ENCODE peak calls at places on chromosomes 5 and 9, in four cellular contexts. K is fibroblast of the aortic adventitia, Y is tibial artery, H is epithelial cell of esophagus. R is an unnamed sample.

GRCh38 chr9:16970321-16970720 is 99.9 kb upstream of the BNC2 start:
- DNase-seq in K (peak; percentile 68), H (no peak), Y (no peak), R (no peak)

GRCh38 chr5:66826696-66827095 is 230.5 kb downstream of the MAST4 start:
- DNase-seq in K (no peak), Y (no peak), H (no peak), R (no peak)

GRCh38 chr9:105168935-105169334 is 75.5 kb upstream of the SLC44A1 start:
- DNase-seq in H (no peak), Y (no peak), K (peak; percentile 39), R (peak; percentile 17)

GRCh38 chr9:133775951-133776905 is 38.1 kb upstream of the SARDH start:
- DNase-seq in H (no peak), Y (peak; percentile 13), K (no peak), R (no peak)

GRCh38 chr9:38068616-38068865 is 486 bp downstream of the SHB start:
- DNase-seq in H (peak; percentile 64), Y (no peak), K (peak; percentile 53), R (no peak)

GRCh38 chr5:7910738-7911428 is 41.9 kb downstream of the MTRR start:
- DNase-seq in Y (no peak), K (no peak), H (no peak), R (no peak)

GRCh38 chr5:141637693-141638419 is 1.1 kb downstream of the RELL2 start:
- DNase-seq in K (peak; percentile 38), Y (peak; percentile 49), H (peak; percentile 41), R (peak; percentile 21)

GRCh38 chr9:134545213-134546211 is 96.1 kb upstream of the COL5A1 start:
- DNase-seq in Y (no peak), H (no peak), K (peak; percentile 84), R (no peak)

GRCh38 chr5:126513302-126513701 is 81.7 kb downstream of the ALDH7A1 start:
- DNase-seq in K (no peak), H (no peak), Y (no peak), R (no peak)

GRCh38 chr5:40071870-40072269 is 607.8 kb upstream of the PTGER4 start:
- DNase-seq in K (peak; percentile 78), H (peak; percentile 75), Y (no peak), R (peak; percentile 87)

GRCh38 chr5:103232393-103232999 is 26.1 kb upstream of the MACIR start:
- DNase-seq in H (peak; percentile 60), K (peak; percentile 61), Y (no peak), R (peak; percentile 47)

GRCh38 chr5:30041831-30042385 is 1151.6 kb upstream of the CDH6 start:
- DNase-seq in H (no peak), Y (no peak), K (no peak), R (no peak)

GRCh38 chr5:12675956-12676355 is 771.7 kb upstream of the CTNND2 start:
- DNase-seq in H (no peak), K (no peak), Y (no peak), R (no peak)

GRCh38 chr5:16713386-16713928 is 96.7 kb upstream of the RETREG1 start:
- DNase-seq in Y (no peak), K (peak; percentile 67), H (no peak), R (no peak)

GRCh38 chr9:4984571-4985375 is at the start of gene JAK2:
- DNase-seq in H (peak; percentile 96), Y (peak; percentile 93), K (peak; percentile 91), R (peak; percentile 90)
- TF ChIP-seq CTCF in H (peak; percentile 27), Y (peak; percentile 40), K (peak; percentile 50), R (peak; percentile 58)

DNA sequence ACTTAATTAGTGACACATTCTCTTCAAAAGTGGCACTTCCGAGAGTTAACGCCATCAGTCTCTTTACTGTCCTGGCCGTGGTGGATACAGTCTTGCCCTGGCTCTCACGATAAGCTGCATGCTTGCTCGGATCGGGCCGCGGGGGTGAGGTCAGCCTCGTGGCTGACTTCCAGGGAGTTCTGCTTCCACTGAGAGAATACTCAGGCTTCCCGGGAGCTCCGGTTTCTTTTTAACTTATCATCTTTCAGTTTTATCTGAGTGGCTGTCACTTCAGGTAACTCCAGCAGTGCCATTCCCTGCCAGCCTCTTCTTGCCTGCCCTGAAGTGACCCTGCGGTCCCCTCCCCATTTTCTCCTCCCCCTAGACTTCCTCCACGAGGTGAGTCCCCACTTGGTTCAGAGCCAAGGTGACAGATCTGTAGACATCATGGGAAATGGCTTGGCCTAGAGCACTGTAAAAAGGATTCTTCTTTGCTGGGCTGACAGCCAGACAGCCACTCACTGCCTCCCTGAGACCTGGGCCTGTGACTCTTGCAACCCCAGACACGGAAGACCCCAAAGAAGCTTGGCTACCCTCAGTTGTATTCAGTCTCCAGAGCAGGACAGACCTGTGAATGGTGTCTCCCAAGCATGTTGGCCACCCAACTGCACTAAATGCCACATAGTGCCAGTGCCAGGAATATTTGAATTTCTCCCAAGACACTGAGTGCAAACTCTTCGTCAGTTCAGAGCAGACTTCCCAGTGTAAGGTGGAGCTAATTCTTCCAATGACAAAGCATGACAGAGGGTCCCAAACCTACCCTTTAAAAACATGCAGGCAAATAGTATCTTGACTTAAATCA is 95.1 kb downstream of the DAPK1 start:
- DNase-seq in H (no peak), Y (peak; percentile 31), K (peak; percentile 79), R (peak; percentile 23)
- H3K4me3 ChIP-seq in H (no peak overlapping the region), Y (no peak overlapping the region), K (peak overlapping the region; percentile 31), R (no peak overlapping the region)

GRCh38 chr9:87549774-87550173 is 52.1 kb downstream of the DAPK1 start:
- DNase-seq in H (no peak), K (no peak), Y (no peak), R (no peak)

GRCh38 chr9:87548159-87548558 is 50.5 kb downstream of the DAPK1 start:
- DNase-seq in Y (no peak), K (no peak), H (no peak), R (no peak)

GRCh38 chr9:87545858-87546257 is 48.2 kb downstream of the DAPK1 start:
- DNase-seq in K (peak; percentile 49), H (no peak), Y (no peak), R (no peak)

GRCh38 chr9:87546704-87547103 is 49.0 kb downstream of the DAPK1 start:
- DNase-seq in H (peak; percentile 45), K (peak; percentile 36), Y (no peak), R (peak; percentile 22)

DNA sequence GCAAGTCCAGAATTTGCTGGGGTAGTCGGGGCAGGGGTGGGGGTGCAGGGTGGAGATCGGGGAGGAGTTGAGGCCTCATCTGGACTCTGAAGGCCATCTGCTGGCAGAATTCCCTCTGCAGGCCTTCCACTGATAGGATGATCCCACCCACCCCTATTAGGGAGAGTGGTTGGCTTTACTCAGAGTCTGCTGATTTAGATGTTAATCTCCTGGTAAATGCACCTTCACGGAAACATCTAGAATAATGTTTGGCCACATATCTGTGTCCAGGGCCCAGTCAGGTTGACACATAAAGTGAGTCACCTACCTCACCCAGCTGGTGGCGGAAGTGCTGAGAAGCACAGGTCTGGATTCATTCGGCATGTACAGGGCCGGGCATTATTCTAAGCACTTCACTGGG is 50.0 kb downstream of the DAPK1 start:
- DNase-seq in H (peak; percentile 58), Y (no peak), K (no peak), R (peak; percentile 61)
- TF ChIP-seq CTCF in H (no peak), Y (no peak), K (no peak), R (no peak)

GRCh38 chr9:122386316-122386872 is 15.6 kb downstream of the PTGS1 start:
- DNase-seq in K (no peak), H (no peak), Y (no peak), R (no peak)

GRCh38 chr9:122387526-122387925 is 16.7 kb downstream of the PTGS1 start:
- DNase-seq in H (no peak), K (no peak), Y (no peak), R (no peak)

GRCh38 chr9:122389799-122390481 is 19.1 kb downstream of the PTGS1 start:
- DNase-seq in H (peak; percentile 60), Y (no peak), K (no peak), R (peak; percentile 47)

GRCh38 chr9:122392284-122392683 is 21.5 kb downstream of the PTGS1 start:
- DNase-seq in Y (no peak), H (no peak), K (no peak), R (no peak)

GRCh38 chr9:122389195-122389594 is 18.4 kb downstream of the PTGS1 start:
- DNase-seq in H (no peak), K (no peak), Y (no peak), R (no peak)
- H3K4me3 ChIP-seq in H (no peak overlapping the region), K (no peak overlapping the region), Y (no peak overlapping the region), R (no peak overlapping the region)